ENCODE peak calls at places on chromosome 7, in eight cellular contexts. One of them, this sample, is unnamed.

GRCh38 chr7:56105508-56105907 is 768 bp downstream of the CHCHD2 start:
- DNase-seq in GM12865: peak
- DNase-seq in type B pancreatic cell: no peak
- DNase-seq in AG10803: peak
- DNase-seq in heart right ventricle: no peak
- DNase-seq in osteocyte: no peak
- DNase-seq in endothelial cell: no peak
- DNase-seq in AG09319: peak
- DNase-seq in this sample: no peak

GRCh38 chr7:85583225-85583672 is 396.4 kb upstream of the SEMA3D start:
- DNase-seq in GM12865: no peak
- DNase-seq in type B pancreatic cell: no peak
- DNase-seq in AG10803: no peak
- DNase-seq in heart right ventricle: no peak
- DNase-seq in osteocyte: no peak
- DNase-seq in endothelial cell: no peak
- DNase-seq in AG09319: no peak
- DNase-seq in this sample: no peak

GRCh38 chr7:155972651-155973349 is 160.5 kb upstream of the SHH start:
- DNase-seq in GM12865: no peak
- DNase-seq in type B pancreatic cell: peak
- DNase-seq in AG10803: no peak
- DNase-seq in heart right ventricle: no peak
- DNase-seq in osteocyte: peak
- DNase-seq in endothelial cell: no peak
- DNase-seq in AG09319: no peak
- DNase-seq in this sample: no peak

GRCh38 chr7:128244861-128245260 is 3.8 kb downstream of the LEP start:
- DNase-seq in GM12865: no peak
- DNase-seq in type B pancreatic cell: no peak
- DNase-seq in AG10803: no peak
- DNase-seq in heart right ventricle: no peak
- DNase-seq in osteocyte: no peak
- DNase-seq in endothelial cell: no peak
- DNase-seq in AG09319: no peak
- DNase-seq in this sample: no peak

GRCh38 chr7:17802056-17802455 is 138.2 kb downstream of the SNX13 start:
- DNase-seq in GM12865: no peak
- DNase-seq in type B pancreatic cell: no peak
- DNase-seq in AG10803: peak
- DNase-seq in heart right ventricle: no peak
- DNase-seq in osteocyte: no peak
- DNase-seq in endothelial cell: no peak
- DNase-seq in AG09319: no peak
- DNase-seq in this sample: no peak

GRCh38 chr7:106460792-106461254 is 176.0 kb upstream of the NAMPT start:
- DNase-seq in GM12865: no peak
- DNase-seq in type B pancreatic cell: no peak
- DNase-seq in AG10803: no peak
- DNase-seq in heart right ventricle: no peak
- DNase-seq in osteocyte: no peak
- DNase-seq in endothelial cell: no peak
- DNase-seq in AG09319: no peak
- DNase-seq in this sample: no peak

GRCh38 chr7:85019778-85020177 is 167.1 kb downstream of the SEMA3D start:
- DNase-seq in GM12865: no peak
- DNase-seq in type B pancreatic cell: no peak
- DNase-seq in AG10803: no peak
- DNase-seq in heart right ventricle: no peak
- DNase-seq in osteocyte: no peak
- DNase-seq in endothelial cell: no peak
- DNase-seq in AG09319: no peak
- DNase-seq in this sample: no peak

GRCh38 chr7:19508124-19508523 is 200.7 kb downstream of the POLR1F start:
- DNase-seq in GM12865: no peak
- DNase-seq in type B pancreatic cell: no peak
- DNase-seq in AG10803: no peak
- DNase-seq in heart right ventricle: no peak
- DNase-seq in osteocyte: no peak
- DNase-seq in endothelial cell: no peak
- DNase-seq in AG09319: no peak
- DNase-seq in this sample: no peak

GRCh38 chr7:87100326-87100725 is 40.9 kb upstream of the ELAPOR2 start:
- DNase-seq in GM12865: no peak
- DNase-seq in type B pancreatic cell: no peak
- DNase-seq in AG10803: no peak
- DNase-seq in heart right ventricle: no peak
- DNase-seq in osteocyte: no peak
- DNase-seq in endothelial cell: no peak
- DNase-seq in AG09319: no peak
- DNase-seq in this sample: no peak

GRCh38 chr7:150448789-150449147 is 1.7 kb upstream of the GIMAP8 start:
- DNase-seq in GM12865: peak
- DNase-seq in type B pancreatic cell: peak
- DNase-seq in AG10803: peak
- DNase-seq in heart right ventricle: peak
- DNase-seq in osteocyte: peak
- DNase-seq in endothelial cell: peak
- DNase-seq in AG09319: no peak
- DNase-seq in this sample: peak

GRCh38 chr7:1586827-1587705 is 17.2 kb upstream of the PSMG3 start:
- DNase-seq in GM12865: no peak
- DNase-seq in type B pancreatic cell: no peak
- DNase-seq in AG10803: no peak
- DNase-seq in heart right ventricle: no peak
- DNase-seq in osteocyte: no peak
- DNase-seq in endothelial cell: no peak
- DNase-seq in AG09319: no peak
- DNase-seq in this sample: peak

GRCh38 chr7:84939888-84940287 is 247.0 kb downstream of the SEMA3D start:
- DNase-seq in GM12865: no peak
- DNase-seq in type B pancreatic cell: no peak
- DNase-seq in AG10803: no peak
- DNase-seq in heart right ventricle: no peak
- DNase-seq in osteocyte: no peak
- DNase-seq in endothelial cell: no peak
- DNase-seq in AG09319: no peak
- DNase-seq in this sample: no peak

GRCh38 chr7:159226303-159226702 is 81.6 kb upstream of the VIPR2 start:
- DNase-seq in GM12865: no peak
- DNase-seq in type B pancreatic cell: no peak
- DNase-seq in AG10803: no peak
- DNase-seq in heart right ventricle: no peak
- DNase-seq in osteocyte: no peak
- DNase-seq in endothelial cell: no peak
- DNase-seq in AG09319: no peak
- DNase-seq in this sample: no peak

GRCh38 chr7:42494722-42495121 is 257.7 kb upstream of the GLI3 start:
- DNase-seq in GM12865: peak
- DNase-seq in type B pancreatic cell: no peak
- DNase-seq in AG10803: peak
- DNase-seq in heart right ventricle: peak
- DNase-seq in osteocyte: no peak
- DNase-seq in endothelial cell: no peak
- DNase-seq in AG09319: no peak
- DNase-seq in this sample: peak

GRCh38 chr7:137120690-137121089 is 222.8 kb downstream of the PTN start:
- DNase-seq in GM12865: peak
- DNase-seq in type B pancreatic cell: no peak
- DNase-seq in AG10803: peak
- DNase-seq in heart right ventricle: no peak
- DNase-seq in osteocyte: no peak
- DNase-seq in endothelial cell: no peak
- DNase-seq in AG09319: no peak
- DNase-seq in this sample: no peak

GRCh38 chr7:40077849-40078248 is 56.6 kb downstream of the MPLKIP start:
- DNase-seq in GM12865: no peak
- DNase-seq in type B pancreatic cell: no peak
- DNase-seq in AG10803: peak
- DNase-seq in heart right ventricle: no peak
- DNase-seq in osteocyte: no peak
- DNase-seq in endothelial cell: no peak
- DNase-seq in AG09319: peak
- DNase-seq in this sample: no peak

GRCh38 chr7:67470256-67470751 is 473.7 kb downstream of the TYW1 start:
- DNase-seq in GM12865: no peak
- DNase-seq in type B pancreatic cell: no peak
- DNase-seq in AG10803: peak
- DNase-seq in heart right ventricle: no peak
- DNase-seq in osteocyte: no peak
- DNase-seq in endothelial cell: no peak
- DNase-seq in AG09319: no peak
- DNase-seq in this sample: no peak

GRCh38 chr7:67478066-67478465 is 481.4 kb downstream of the TYW1 start:
- DNase-seq in GM12865: no peak
- DNase-seq in type B pancreatic cell: no peak
- DNase-seq in AG10803: no peak
- DNase-seq in heart right ventricle: no peak
- DNase-seq in osteocyte: no peak
- DNase-seq in endothelial cell: no peak
- DNase-seq in AG09319: no peak
- DNase-seq in this sample: no peak

DNA sequence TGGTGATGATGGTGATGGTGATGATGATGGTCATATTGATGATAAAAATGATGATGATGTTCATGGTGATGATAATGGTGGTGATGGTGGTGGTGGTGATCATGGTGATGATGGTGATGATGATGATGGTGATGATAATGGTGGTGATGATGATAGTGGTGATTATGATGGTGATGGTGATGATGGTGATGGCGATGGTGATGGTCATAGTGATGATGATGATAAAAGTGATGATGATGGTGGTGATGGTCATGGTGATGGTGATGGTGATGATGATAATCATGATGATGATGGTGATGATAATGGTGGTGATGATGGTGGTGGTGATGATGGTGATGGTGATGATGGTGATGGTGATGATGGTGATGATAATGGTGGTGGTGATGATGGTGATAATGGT is 478.7 kb downstream of the TYW1 start:
- DNase-seq in GM12865: no peak
- DNase-seq in type B pancreatic cell: no peak
- DNase-seq in AG10803: no peak
- DNase-seq in heart right ventricle: no peak
- DNase-seq in osteocyte: no peak
- DNase-seq in endothelial cell: no peak
- DNase-seq in AG09319: no peak
- DNase-seq in this sample: no peak
- TF ChIP-seq CTCF in GM12865: no peak
- TF ChIP-seq CTCF in type B pancreatic cell: no peak
- TF ChIP-seq CTCF in AG10803: no peak
- TF ChIP-seq CTCF in heart right ventricle: no peak
- TF ChIP-seq CTCF in osteocyte: no peak
- TF ChIP-seq CTCF in endothelial cell: no peak
- TF ChIP-seq CTCF in AG09319: no peak
- TF ChIP-seq CTCF in this sample: no peak

GRCh38 chr7:24982917-24983316 is 2.9 kb upstream of the OSBPL3 start:
- DNase-seq in GM12865: no peak
- DNase-seq in type B pancreatic cell: no peak
- DNase-seq in AG10803: no peak
- DNase-seq in heart right ventricle: no peak
- DNase-seq in osteocyte: no peak
- DNase-seq in endothelial cell: no peak
- DNase-seq in AG09319: no peak
- DNase-seq in this sample: peak
- TF ChIP-seq CTCF in GM12865: peak
- TF ChIP-seq CTCF in type B pancreatic cell: peak
- TF ChIP-seq CTCF in AG10803: peak
- TF ChIP-seq CTCF in heart right ventricle: no peak
- TF ChIP-seq CTCF in osteocyte: peak
- TF ChIP-seq CTCF in endothelial cell: no peak
- TF ChIP-seq CTCF in AG09319: peak
- TF ChIP-seq CTCF in this sample: peak

GRCh38 chr7:29309041-29309860 is 114.7 kb downstream of the CHN2 start:
- DNase-seq in GM12865: no peak
- DNase-seq in type B pancreatic cell: no peak
- DNase-seq in AG10803: no peak
- DNase-seq in heart right ventricle: no peak
- DNase-seq in osteocyte: no peak
- DNase-seq in endothelial cell: no peak
- DNase-seq in AG09319: no peak
- DNase-seq in this sample: peak
- TF ChIP-seq CTCF in GM12865: no peak
- TF ChIP-seq CTCF in type B pancreatic cell: peak
- TF ChIP-seq CTCF in AG10803: no peak
- TF ChIP-seq CTCF in heart right ventricle: no peak
- TF ChIP-seq CTCF in osteocyte: no peak
- TF ChIP-seq CTCF in endothelial cell: peak
- TF ChIP-seq CTCF in AG09319: no peak
- TF ChIP-seq CTCF in this sample: peak

GRCh38 chr7:29115130-29115529 is 31.2 kb downstream of the CPVL start:
- DNase-seq in GM12865: no peak
- DNase-seq in type B pancreatic cell: no peak
- DNase-seq in AG10803: no peak
- DNase-seq in heart right ventricle: no peak
- DNase-seq in osteocyte: no peak
- DNase-seq in endothelial cell: no peak
- DNase-seq in AG09319: no peak
- DNase-seq in this sample: no peak

GRCh38 chr7:29115753-29116152 is 30.6 kb downstream of the CPVL start:
- DNase-seq in GM12865: no peak
- DNase-seq in type B pancreatic cell: no peak
- DNase-seq in AG10803: no peak
- DNase-seq in heart right ventricle: no peak
- DNase-seq in osteocyte: no peak
- DNase-seq in endothelial cell: no peak
- DNase-seq in AG09319: no peak
- DNase-seq in this sample: no peak

GRCh38 chr7:29112721-29113120 is 33.6 kb downstream of the CPVL start:
- DNase-seq in GM12865: no peak
- DNase-seq in type B pancreatic cell: no peak
- DNase-seq in AG10803: no peak
- DNase-seq in heart right ventricle: no peak
- DNase-seq in osteocyte: no peak
- DNase-seq in endothelial cell: no peak
- DNase-seq in AG09319: no peak
- DNase-seq in this sample: no peak

GRCh38 chr7:29116361-29116760 is 30.0 kb downstream of the CPVL start:
- DNase-seq in GM12865: no peak
- DNase-seq in type B pancreatic cell: no peak
- DNase-seq in AG10803: no peak
- DNase-seq in heart right ventricle: no peak
- DNase-seq in osteocyte: no peak
- DNase-seq in endothelial cell: no peak
- DNase-seq in AG09319: no peak
- DNase-seq in this sample: no peak

DNA sequence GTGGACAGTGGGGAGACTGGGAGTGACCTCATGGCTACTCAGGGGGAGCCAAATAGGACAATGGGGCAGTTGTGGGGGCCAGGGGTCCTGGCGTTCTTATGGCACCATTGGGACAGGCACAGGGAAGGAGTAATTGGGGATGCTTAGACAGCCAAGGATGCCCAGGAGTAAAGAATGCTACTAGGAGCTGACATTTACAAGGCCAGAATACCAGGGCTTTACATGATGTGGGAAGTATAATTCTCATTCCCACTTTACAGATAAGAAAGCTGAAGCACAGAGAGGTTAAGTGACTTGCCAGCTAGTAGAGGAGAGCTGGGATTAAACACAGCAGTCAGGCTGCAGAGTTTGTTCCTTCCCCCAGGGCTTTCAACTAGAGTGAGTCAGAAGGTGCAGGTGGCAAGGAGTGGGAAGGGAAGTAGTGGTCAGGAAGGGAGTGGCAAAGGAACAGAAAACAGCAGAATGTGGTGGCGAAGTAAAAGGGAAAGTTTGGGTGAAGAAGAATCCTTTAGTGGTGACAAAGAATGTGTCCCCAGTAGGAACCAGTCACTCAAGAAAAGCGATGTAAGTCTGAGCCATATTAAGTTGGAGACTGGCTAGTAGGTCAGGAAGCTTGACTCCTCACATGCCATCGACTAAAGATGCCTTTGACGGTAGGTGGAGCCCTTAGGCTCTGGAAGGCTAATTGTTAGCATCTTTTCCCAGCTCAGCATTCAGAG is 32.8 kb downstream of the CPVL start:
- DNase-seq in GM12865: peak
- DNase-seq in type B pancreatic cell: no peak
- DNase-seq in AG10803: peak
- DNase-seq in heart right ventricle: no peak
- DNase-seq in osteocyte: no peak
- DNase-seq in endothelial cell: peak
- DNase-seq in AG09319: no peak
- DNase-seq in this sample: no peak
- TF ChIP-seq CTCF in GM12865: peak
- TF ChIP-seq CTCF in type B pancreatic cell: peak
- TF ChIP-seq CTCF in AG10803: peak
- TF ChIP-seq CTCF in heart right ventricle: peak
- TF ChIP-seq CTCF in osteocyte: peak
- TF ChIP-seq CTCF in endothelial cell: no peak
- TF ChIP-seq CTCF in AG09319: no peak
- TF ChIP-seq CTCF in this sample: peak